ENCODE peak calls at places on chromosomes 13 and 19, in seven cellular contexts. N, D, E, W, R, J and Z are unnamed samples.

GRCh38 chr19:15123031-15123890 is 16.1 kb downstream of the SYDE1 start:
- DNase-seq in N (no peak), D (no peak), E (no peak), W (no peak), R (no peak), J (no peak), Z (no peak)

GRCh38 chr19:49335071-49335783 is at the start of gene CD37:
- DNase-seq in N (no peak), D (no peak), E (peak; percentile 29), W (peak; percentile 85), R (peak; percentile 78), J (peak; percentile 31), Z (peak; percentile 82)

GRCh38 chr13:48009298-48009697 is 8.2 kb upstream of the SUCLA2 start:
- DNase-seq in N (peak; percentile 92), D (no peak), E (no peak), W (no peak), R (no peak), J (no peak), Z (no peak)

GRCh38 chr19:46299004-46299509 is 2.2 kb downstream of the HIF3A start:
- DNase-seq in N (peak; percentile 57), D (peak; percentile 98), E (no peak), W (no peak), R (no peak), J (no peak), Z (no peak)

GRCh38 chr19:5814847-5815246 is 10.0 kb downstream of the NRTN start:
- DNase-seq in N (no peak), D (no peak), E (no peak), W (no peak), R (no peak), J (no peak), Z (no peak)

GRCh38 chr19:54422136-54422535 is 6.9 kb downstream of the TTYH1 start:
- DNase-seq in N (no peak), D (no peak), E (no peak), W (no peak), R (no peak), J (no peak), Z (no peak)

GRCh38 chr13:71115301-71115700 is 751.7 kb downstream of the DACH1 start:
- DNase-seq in N (no peak), D (no peak), E (no peak), W (no peak), R (no peak), J (no peak), Z (no peak)

GRCh38 chr13:28467886-28468519 is 26.9 kb downstream of the FLT1 start:
- DNase-seq in N (no peak), D (no peak), E (no peak), W (no peak), R (peak; percentile 45), J (no peak), Z (no peak)

GRCh38 chr19:10625003-10625761 is at the start of gene SLC44A2:
- DNase-seq in N (peak; percentile 54), D (peak; percentile 86), E (peak; percentile 88), W (no peak), R (peak; percentile 25), J (no peak), Z (no peak)

GRCh38 chr13:98333481-98333880 is 156.4 kb upstream of the RNF113B start:
- DNase-seq in N (no peak), D (no peak), E (no peak), W (no peak), R (no peak), J (no peak), Z (no peak)

GRCh38 chr19:39297931-39298634 is 1.9 kb downstream of the IFNL1 start:
- DNase-seq in N (no peak), D (no peak), E (no peak), W (peak; percentile 77), R (no peak), J (no peak), Z (no peak)

GRCh38 chr19:1307755-1308303 is 22.2 kb downstream of the EFNA2 start:
- DNase-seq in N (no peak), D (no peak), E (no peak), W (no peak), R (no peak), J (no peak), Z (no peak)

GRCh38 chr13:63864171-63864902 is 2448.7 kb upstream of the PCDH20 start:
- DNase-seq in N (no peak), D (no peak), E (no peak), W (no peak), R (no peak), J (no peak), Z (no peak)

GRCh38 chr19:16360738-16361137 is 36.1 kb downstream of the KLF2 start:
- DNase-seq in N (no peak), D (no peak), E (no peak), W (no peak), R (no peak), J (no peak), Z (no peak)

GRCh38 chr13:111967572-111968201 is 99.3 kb upstream of the SOX1 start:
- DNase-seq in N (no peak), D (no peak), E (no peak), W (no peak), R (no peak), J (no peak), Z (no peak)

GRCh38 chr19:10364644-10365043 is 15.7 kb downstream of the TYK2 start:
- DNase-seq in N (no peak), D (no peak), E (no peak), W (no peak), R (no peak), J (no peak), Z (no peak)

GRCh38 chr13:108463365-108463764 is 166.0 kb upstream of the MYO16 start:
- DNase-seq in N (peak; percentile 57), D (no peak), E (no peak), W (no peak), R (no peak), J (no peak), Z (no peak)

GRCh38 chr19:58569943-58570670 is 3.0 kb downstream of the MZF1 start:
- DNase-seq in N (no peak), D (peak; percentile 12), E (peak; percentile 32), W (peak; percentile 55), R (no peak), J (no peak), Z (no peak)

GRCh38 chr13:51687928-51688714 is 103.9 kb downstream of the WDFY2 start:
- DNase-seq in N (no peak), D (no peak), E (no peak), W (no peak), R (no peak), J (no peak), Z (no peak)

GRCh38 chr13:24680258-24680920 is at the start of gene ATP12A:
- DNase-seq in N (no peak), D (no peak), E (no peak), W (peak; percentile 77), R (peak; percentile 57), J (peak; percentile 23), Z (no peak)

GRCh38 chr19:51016798-51017683 is 2.5 kb downstream of the KLK10 start:
- DNase-seq in N (peak; percentile 31), D (no peak), E (peak; percentile 54), W (peak; percentile 82), R (peak; percentile 83), J (no peak), Z (peak; percentile 20)

GRCh38 chr19:10769533-10770491 is 51.9 kb downstream of the DNM2 start:
- DNase-seq in N (peak; percentile 31), D (peak; percentile 80), E (no peak), W (no peak), R (no peak), J (no peak), Z (peak; percentile 21)

GRCh38 chr13:109381546-109382180 is 404.7 kb downstream of the IRS2 start:
- DNase-seq in N (peak; percentile 97), D (no peak), E (no peak), W (no peak), R (no peak), J (no peak), Z (no peak)

GRCh38 chr19:1418951-1419735 is 11.8 kb downstream of the DAZAP1 start:
- DNase-seq in N (no peak), D (no peak), E (no peak), W (no peak), R (no peak), J (no peak), Z (no peak)

GRCh38 chr13:32079586-32079985 is 48.0 kb downstream of the FRY start:
- DNase-seq in N (no peak), D (no peak), E (no peak), W (no peak), R (no peak), J (no peak), Z (no peak)

GRCh38 chr19:51610576-51610975 is 19.6 kb downstream of the SIGLEC5 start:
- DNase-seq in N (no peak), D (no peak), E (no peak), W (no peak), R (no peak), J (no peak), Z (no peak)

GRCh38 chr19:3618144-3618810 is 8.3 kb downstream of the CACTIN start:
- DNase-seq in N (peak; percentile 57), D (peak; percentile 71), E (no peak), W (peak; percentile 84), R (peak; percentile 94), J (peak; percentile 34), Z (peak; percentile 37)

GRCh38 chr19:18737337-18737953 is 53.7 kb downstream of the COMP start:
- DNase-seq in N (no peak), D (no peak), E (no peak), W (no peak), R (no peak), J (no peak), Z (no peak)

GRCh38 chr13:98890186-98890585 is 87.7 kb downstream of the DOCK9 start:
- DNase-seq in N (peak; percentile 86), D (no peak), E (no peak), W (no peak), R (no peak), J (no peak), Z (no peak)

GRCh38 chr19:12886943-12887747 is at the start of gene KLF1:
- DNase-seq in N (no peak), D (no peak), E (no peak), W (no peak), R (no peak), J (no peak), Z (no peak)

GRCh38 chr19:44876930-44877530 is 14.0 kb upstream of the TOMM40 start:
- DNase-seq in N (no peak), D (no peak), E (no peak), W (no peak), R (no peak), J (no peak), Z (peak; percentile 50)

GRCh38 chr13:64553411-64554129 is 2676.6 kb downstream of the PCDH9 start:
- DNase-seq in N (peak; percentile 51), D (no peak), E (no peak), W (no peak), R (no peak), J (no peak), Z (no peak)

GRCh38 chr13:93225610-93226009 is 997 bp upstream of the GPC6 start:
- DNase-seq in N (no peak), D (no peak), E (no peak), W (no peak), R (no peak), J (no peak), Z (no peak)

GRCh38 chr13:110921209-110921608 is 6.3 kb upstream of the ANKRD10 start:
- DNase-seq in N (no peak), D (no peak), E (no peak), W (no peak), R (no peak), J (no peak), Z (no peak)

GRCh38 chr13:71605744-71606143 is 261.3 kb downstream of the DACH1 start:
- DNase-seq in N (no peak), D (no peak), E (no peak), W (no peak), R (no peak), J (no peak), Z (no peak)